ENCODE peak calls at places on chromosome 7, in ten cellular contexts. V, Y, K, I, M, Q, B, L, E and C are unnamed samples.

GRCh38 chr7:110065112-110065511 is 1025.8 kb upstream of the LRRN3 start:
- DNase-seq in L (peak), Y (no peak), V (no peak), K (no peak), M (no peak), E (no peak), B (no peak), Q (no peak), I (no peak), C (no peak)

GRCh38 chr7:40586197-40586596 is 451.4 kb downstream of the SUGCT start:
- DNase-seq in B (no peak), V (no peak), L (no peak), E (no peak), Q (no peak), M (peak), I (peak), K (peak), Y (peak), C (no peak)

GRCh38 chr7:114885836-114886235 is 36.1 kb upstream of the MDFIC start:
- DNase-seq in Y (peak), B (no peak), Q (no peak), I (no peak), K (peak), V (no peak), M (no peak), L (no peak), E (no peak), C (no peak)

GRCh38 chr7:360454-361100 is 70.6 kb downstream of the FOXL3 start:
- DNase-seq in E (no peak), B (no peak), L (no peak), Q (no peak), K (no peak), I (no peak), M (no peak), V (no peak), Y (no peak), C (no peak)

GRCh38 chr7:54705436-54705835 is 53.6 kb downstream of the SEC61G start:
- DNase-seq in M (peak), L (no peak), Q (no peak), I (peak), B (no peak), V (no peak), Y (peak), E (no peak), K (peak), C (peak)

GRCh38 chr7:93016085-93016471 is 101.7 kb downstream of the SAMD9 start:
- DNase-seq in I (no peak), V (no peak), E (no peak), Q (no peak), B (no peak), Y (no peak), K (peak), L (no peak), M (peak), C (no peak)

GRCh38 chr7:64854969-64855368 is 48.1 kb upstream of the ZNF273 start:
- DNase-seq in K (no peak), Q (no peak), M (no peak), B (no peak), V (no peak), E (no peak), L (no peak), I (no peak), Y (no peak), C (no peak)

GRCh38 chr7:158975526-158976467 is 119.4 kb downstream of the DYNC2I1 start:
- DNase-seq in E (peak), K (no peak), V (no peak), M (no peak), Q (no peak), L (peak), I (no peak), Y (no peak), B (no peak), C (no peak)

GRCh38 chr7:38660427-38661099 is 29.4 kb upstream of the AMPH start:
- DNase-seq in I (peak), K (peak), M (peak), L (peak), B (no peak), Y (peak), V (no peak), Q (no peak), E (no peak), C (peak)

GRCh38 chr7:47978790-47979144 is 648 bp downstream of the HUS1 start:
- DNase-seq in I (no peak), Q (no peak), B (no peak), M (no peak), Y (no peak), K (no peak), L (no peak), E (no peak), V (no peak), C (no peak)

GRCh38 chr7:44587843-44588711 is 6.0 kb upstream of the TMED4 start:
- DNase-seq in B (no peak), Y (peak), I (peak), K (peak), M (peak), L (peak), Q (peak), V (peak), E (no peak), C (peak)

GRCh38 chr7:110522061-110522750 is 568.7 kb upstream of the LRRN3 start:
- DNase-seq in V (no peak), L (peak), K (no peak), B (no peak), E (no peak), Q (no peak), M (no peak), Y (no peak), I (no peak), C (no peak)

GRCh38 chr7:156504687-156505545 is 135.7 kb upstream of the RNF32 start:
- DNase-seq in E (no peak), V (no peak), M (no peak), I (no peak), L (no peak), Q (no peak), K (no peak), B (no peak), Y (no peak), C (no peak)

GRCh38 chr7:121102619-121103018 is 114.1 kb downstream of the CPED1 start:
- DNase-seq in V (no peak), B (no peak), E (no peak), I (no peak), K (no peak), Q (no peak), Y (peak), L (no peak), M (no peak), C (no peak)

GRCh38 chr7:132406039-132406438 is 170.2 kb downstream of the PLXNA4 start:
- DNase-seq in K (no peak), L (no peak), B (no peak), V (no peak), E (no peak), I (no peak), M (no peak), Y (no peak), Q (no peak), C (no peak)

GRCh38 chr7:130894146-130895005 is 160.4 kb upstream of the KLF14 start:
- DNase-seq in Y (peak), E (peak), B (no peak), L (no peak), Q (no peak), M (no peak), I (no peak), V (no peak), K (peak), C (no peak)